ENCODE peak calls at places on chromosomes 12 and 14, in nine cellular contexts. One of them, this sample, is unnamed. For H3K27me3, the result is how much of the 10 kb centered on the place peaks cover.

GRCh38 chr12:116065561-116065960 is 211.9 kb downstream of the MED13L start:
- DNase-seq in lung: no peak
- DNase-seq in Peyer's patch: no peak
- DNase-seq in SJSA1: no peak
- DNase-seq in Panc1: no peak
- DNase-seq in IMR-90: no peak
- DNase-seq in DND-41: no peak
- DNase-seq in tibial nerve: peak
- DNase-seq in GM23248: peak
- DNase-seq in this sample: no peak

GRCh38 chr12:14395059-14395778 is 29.7 kb downstream of the ATF7IP start:
- DNase-seq in Panc1: no peak
- DNase-seq in GM23248: no peak
- DNase-seq in tibial nerve: no peak
- DNase-seq in lung: no peak
- DNase-seq in DND-41: no peak
- DNase-seq in SJSA1: no peak
- DNase-seq in IMR-90: no peak
- DNase-seq in Peyer's patch: no peak
- DNase-seq in this sample: no peak

GRCh38 chr12:38053113-38053512 is 263.5 kb upstream of the ALG10B start:
- DNase-seq in SJSA1: no peak
- DNase-seq in tibial nerve: no peak
- DNase-seq in Peyer's patch: no peak
- DNase-seq in DND-41: no peak
- DNase-seq in IMR-90: no peak
- DNase-seq in lung: no peak
- DNase-seq in Panc1: no peak
- DNase-seq in GM23248: no peak
- DNase-seq in this sample: no peak

GRCh38 chr12:125259525-125259924 is 194.3 kb downstream of the AACS start:
- DNase-seq in SJSA1: no peak
- DNase-seq in lung: no peak
- DNase-seq in Peyer's patch: no peak
- DNase-seq in GM23248: no peak
- DNase-seq in IMR-90: no peak
- DNase-seq in DND-41: no peak
- DNase-seq in tibial nerve: no peak
- DNase-seq in Panc1: no peak
- DNase-seq in this sample: no peak

GRCh38 chr14:94213021-94213420 is 38.9 kb downstream of the PPP4R4 start:
- DNase-seq in Peyer's patch: no peak
- DNase-seq in SJSA1: no peak
- DNase-seq in Panc1: no peak
- DNase-seq in GM23248: peak
- DNase-seq in IMR-90: peak
- DNase-seq in DND-41: no peak
- DNase-seq in tibial nerve: no peak
- DNase-seq in lung: no peak
- DNase-seq in this sample: peak

GRCh38 chr12:107058190-107058589 is 35.2 kb downstream of the CRY1 start:
- DNase-seq in lung: no peak
- DNase-seq in tibial nerve: no peak
- DNase-seq in IMR-90: no peak
- DNase-seq in GM23248: no peak
- DNase-seq in DND-41: no peak
- DNase-seq in Peyer's patch: no peak
- DNase-seq in Panc1: no peak
- DNase-seq in SJSA1: no peak
- DNase-seq in this sample: no peak

GRCh38 chr12:57323402-57323801 is 72.4 kb upstream of the STAC3 start:
- DNase-seq in GM23248: no peak
- DNase-seq in Panc1: no peak
- DNase-seq in tibial nerve: no peak
- DNase-seq in DND-41: no peak
- DNase-seq in lung: no peak
- DNase-seq in Peyer's patch: no peak
- DNase-seq in IMR-90: no peak
- DNase-seq in SJSA1: no peak
- DNase-seq in this sample: no peak

GRCh38 chr12:42482820-42483533 is 106.6 kb downstream of the PRICKLE1 start:
- DNase-seq in Panc1: no peak
- DNase-seq in IMR-90: peak
- DNase-seq in SJSA1: peak
- DNase-seq in GM23248: peak
- DNase-seq in tibial nerve: peak
- DNase-seq in lung: peak
- DNase-seq in DND-41: no peak
- DNase-seq in Peyer's patch: peak
- DNase-seq in this sample: peak

GRCh38 chr12:51388826-51389225 is 2.4 kb downstream of the GALNT6 start:
- DNase-seq in SJSA1: no peak
- DNase-seq in lung: no peak
- DNase-seq in DND-41: no peak
- DNase-seq in IMR-90: no peak
- DNase-seq in Peyer's patch: no peak
- DNase-seq in Panc1: no peak
- DNase-seq in tibial nerve: no peak
- DNase-seq in GM23248: no peak
- DNase-seq in this sample: no peak

GRCh38 chr12:112419269-112420133 is 754 bp downstream of the PTPN11 start:
- DNase-seq in lung: peak
- DNase-seq in Peyer's patch: peak
- DNase-seq in SJSA1: peak
- DNase-seq in GM23248: peak
- DNase-seq in Panc1: no peak
- DNase-seq in tibial nerve: peak
- DNase-seq in IMR-90: peak
- DNase-seq in DND-41: no peak
- DNase-seq in this sample: peak

DNA sequence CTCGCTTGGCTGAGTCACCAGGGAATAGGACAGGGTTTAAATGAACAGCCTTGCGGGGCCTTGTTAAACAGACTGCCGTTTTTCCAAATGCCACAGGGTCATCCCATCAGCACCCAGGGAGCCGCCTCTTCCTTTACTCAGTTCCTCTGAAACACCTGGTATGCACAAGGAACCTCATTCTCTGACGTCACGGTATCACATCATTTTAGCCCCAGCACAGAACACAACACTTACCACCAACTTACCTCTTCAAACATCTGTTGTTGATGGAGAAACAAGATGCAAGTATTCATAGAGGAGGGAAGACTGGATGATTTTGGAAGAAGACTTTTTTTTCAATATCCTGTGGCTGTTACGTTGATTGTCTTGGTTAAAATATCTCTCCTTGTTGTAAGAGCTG is 535.3 kb upstream of the TMEM132C start:
- DNase-seq in DND-41: no peak
- DNase-seq in GM23248: no peak
- DNase-seq in Peyer's patch: no peak
- DNase-seq in tibial nerve: no peak
- DNase-seq in lung: no peak
- DNase-seq in Panc1: no peak
- DNase-seq in IMR-90: no peak
- DNase-seq in SJSA1: no peak
- DNase-seq in this sample: no peak
- H3K4me3 ChIP-seq in DND-41: no peak
- H3K4me3 ChIP-seq in GM23248: no peak
- H3K4me3 ChIP-seq in Peyer's patch: no peak
- H3K4me3 ChIP-seq in tibial nerve: no peak
- H3K4me3 ChIP-seq in lung: no peak
- H3K4me3 ChIP-seq in Panc1: no peak
- H3K4me3 ChIP-seq in IMR-90: no peak
- H3K4me3 ChIP-seq in SJSA1: no peak
- H3K4me3 ChIP-seq in this sample: no peak

GRCh38 chr14:20743556-20743955 is 2.1 kb upstream of the EDDM3A start:
- DNase-seq in GM23248: no peak
- DNase-seq in IMR-90: no peak
- DNase-seq in tibial nerve: no peak
- DNase-seq in Peyer's patch: no peak
- DNase-seq in DND-41: no peak
- DNase-seq in SJSA1: no peak
- DNase-seq in lung: no peak
- DNase-seq in Panc1: no peak
- DNase-seq in this sample: no peak

GRCh38 chr14:20742132-20742531 is 3.6 kb upstream of the EDDM3A start:
- DNase-seq in DND-41: no peak
- DNase-seq in SJSA1: no peak
- DNase-seq in IMR-90: no peak
- DNase-seq in Peyer's patch: no peak
- DNase-seq in GM23248: no peak
- DNase-seq in Panc1: no peak
- DNase-seq in lung: no peak
- DNase-seq in tibial nerve: no peak
- DNase-seq in this sample: no peak

GRCh38 chr14:20750194-20750593 is 4.5 kb downstream of the EDDM3A start:
- DNase-seq in Peyer's patch: no peak
- DNase-seq in SJSA1: no peak
- DNase-seq in GM23248: no peak
- DNase-seq in lung: no peak
- DNase-seq in IMR-90: no peak
- DNase-seq in tibial nerve: no peak
- DNase-seq in Panc1: no peak
- DNase-seq in DND-41: no peak
- DNase-seq in this sample: no peak

GRCh38 chr14:20748439-20748838 is 2.8 kb downstream of the EDDM3A start:
- DNase-seq in tibial nerve: no peak
- DNase-seq in IMR-90: no peak
- DNase-seq in SJSA1: no peak
- DNase-seq in Peyer's patch: no peak
- DNase-seq in DND-41: no peak
- DNase-seq in lung: no peak
- DNase-seq in Panc1: no peak
- DNase-seq in GM23248: no peak
- DNase-seq in this sample: no peak

DNA sequence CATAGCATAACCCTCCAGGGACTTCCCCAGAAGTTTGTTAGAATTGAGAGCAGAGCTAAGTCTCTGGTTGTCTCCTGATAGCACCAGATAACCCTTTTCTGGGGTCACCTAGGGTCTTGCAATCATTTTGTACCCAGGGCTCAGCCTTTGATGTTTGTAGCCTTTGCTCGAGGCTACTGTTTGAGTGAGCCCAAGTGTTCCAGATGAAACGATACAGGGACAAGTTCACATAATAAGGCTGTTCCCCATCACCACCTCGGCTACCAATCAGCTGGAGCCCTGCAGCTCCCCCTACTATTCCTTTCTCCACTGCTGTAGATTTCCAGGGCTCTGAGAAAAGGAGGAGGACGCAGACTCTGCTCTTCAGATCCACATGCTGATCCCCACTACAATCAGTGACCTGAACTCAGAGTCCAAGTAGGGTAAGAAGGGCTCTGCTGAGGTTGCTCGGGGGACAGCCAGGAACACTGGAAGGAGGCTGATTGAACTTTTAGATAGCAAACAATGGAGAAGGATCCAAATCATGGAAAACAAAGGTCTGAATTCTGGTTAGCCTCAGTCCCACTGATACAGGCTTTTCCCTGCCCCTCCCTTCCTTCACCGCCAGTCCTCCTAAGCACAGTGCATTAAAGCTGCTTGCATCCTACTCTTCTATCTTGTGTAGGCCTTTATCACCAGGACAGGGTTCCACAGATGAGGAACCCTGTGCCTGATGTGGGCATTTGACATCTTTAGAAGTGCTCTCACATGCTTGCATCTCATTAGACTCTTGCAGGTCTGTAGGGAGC is at the start of gene EDDM3A:
- DNase-seq in Peyer's patch: no peak
- DNase-seq in DND-41: no peak
- DNase-seq in tibial nerve: no peak
- DNase-seq in SJSA1: no peak
- DNase-seq in IMR-90: no peak
- DNase-seq in Panc1: no peak
- DNase-seq in lung: no peak
- DNase-seq in GM23248: no peak
- DNase-seq in this sample: no peak
- H3K27me3 ChIP-seq in Peyer's patch: under half
- H3K27me3 ChIP-seq in DND-41: under half
- H3K27me3 ChIP-seq in tibial nerve: under half
- H3K27me3 ChIP-seq in SJSA1: under half
- H3K27me3 ChIP-seq in IMR-90: under half
- H3K27me3 ChIP-seq in Panc1: under half
- H3K27me3 ChIP-seq in lung: under half
- H3K27me3 ChIP-seq in GM23248: under half
- H3K27me3 ChIP-seq in this sample: under half

DNA sequence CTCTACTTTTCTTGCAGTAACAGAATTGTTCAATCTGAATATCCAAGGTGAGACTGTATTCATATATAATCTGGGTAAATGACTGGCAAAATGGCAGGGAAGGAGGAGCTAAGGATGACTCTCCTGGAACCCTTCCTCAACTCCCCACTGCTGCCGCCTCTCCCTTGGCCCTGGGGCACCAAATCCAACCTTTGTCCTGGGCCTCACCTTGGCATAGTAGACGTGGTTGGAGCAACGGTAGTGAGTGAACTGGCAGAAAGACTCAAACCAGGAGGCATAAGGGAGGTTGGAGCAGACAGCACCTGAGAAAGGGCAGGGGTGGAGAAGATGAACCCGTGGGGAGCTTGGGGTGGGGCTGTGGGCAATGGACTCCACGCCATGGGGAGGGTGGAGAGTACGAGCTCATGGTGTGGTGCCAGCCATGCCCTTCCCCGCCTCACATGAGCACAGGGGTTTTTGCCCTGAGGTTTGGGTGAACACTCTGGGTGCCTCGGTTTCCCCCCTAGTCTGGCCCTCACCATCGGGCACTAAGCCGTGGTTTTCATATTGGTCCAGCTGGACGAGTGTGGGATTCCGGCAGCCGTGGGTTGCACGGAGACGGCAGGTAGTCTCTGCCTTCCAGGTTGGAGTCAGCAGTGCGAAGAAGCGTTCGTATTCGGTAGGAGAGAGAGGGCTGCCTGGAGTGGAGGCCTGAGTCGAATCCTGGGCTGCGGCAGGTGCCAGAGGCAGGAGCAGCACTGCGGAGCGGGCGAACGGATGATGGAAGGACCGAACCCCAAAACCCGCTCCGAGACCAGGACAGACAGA is 753 bp downstream of the ACRBP start:
- DNase-seq in SJSA1: no peak
- DNase-seq in tibial nerve: no peak
- DNase-seq in lung: no peak
- DNase-seq in GM23248: no peak
- DNase-seq in Panc1: no peak
- DNase-seq in Peyer's patch: peak
- DNase-seq in DND-41: no peak
- DNase-seq in IMR-90: no peak
- DNase-seq in this sample: no peak
- H3K4me3 ChIP-seq in SJSA1: no peak
- H3K4me3 ChIP-seq in tibial nerve: peak
- H3K4me3 ChIP-seq in lung: peak
- H3K4me3 ChIP-seq in GM23248: no peak
- H3K4me3 ChIP-seq in Panc1: peak
- H3K4me3 ChIP-seq in Peyer's patch: peak
- H3K4me3 ChIP-seq in DND-41: no peak
- H3K4me3 ChIP-seq in IMR-90: no peak
- H3K4me3 ChIP-seq in this sample: no peak

GRCh38 chr12:71638499-71638898 is 25.1 kb downstream of the ZFC3H1 start:
- DNase-seq in Panc1: no peak
- DNase-seq in lung: no peak
- DNase-seq in DND-41: no peak
- DNase-seq in tibial nerve: no peak
- DNase-seq in Peyer's patch: no peak
- DNase-seq in SJSA1: no peak
- DNase-seq in IMR-90: no peak
- DNase-seq in GM23248: no peak
- DNase-seq in this sample: no peak
- H3K27me3 ChIP-seq in Panc1: under half
- H3K27me3 ChIP-seq in lung: under half
- H3K27me3 ChIP-seq in DND-41: under half
- H3K27me3 ChIP-seq in tibial nerve: under half
- H3K27me3 ChIP-seq in Peyer's patch: under half
- H3K27me3 ChIP-seq in SJSA1: under half
- H3K27me3 ChIP-seq in IMR-90: under half
- H3K27me3 ChIP-seq in GM23248: under half
- H3K27me3 ChIP-seq in this sample: under half

This sample was measured in MG63.